ENCODE peak calls at places on chromosomes 3 and 15, in four cellular contexts. D is NCI-H82, L is OCI-M1, T is CMK. A is an unnamed sample.

GRCh38 chr3:139937674-139938279 is 2.8 kb downstream of the CLSTN2 start:
- DNase-seq in D (peak; percentile 68), L (peak; percentile 57), T (no peak), A (peak; percentile 50)

GRCh38 chr15:44082558-44083151 is 112.4 kb downstream of the FRMD5 start:
- DNase-seq in D (no peak), L (no peak), T (no peak), A (peak; percentile 43)

GRCh38 chr3:102715030-102715697 is 280.3 kb downstream of the ZPLD1 start:
- DNase-seq in D (no peak), L (peak; percentile 76), T (no peak), A (no peak)

GRCh38 chr15:64747578-64747977 is 27.8 kb downstream of the RBPMS2 start:
- DNase-seq in D (no peak), L (no peak), T (no peak), A (no peak)

GRCh38 chr3:32630266-32630665 is 54.7 kb upstream of the CNOT10 start:
- DNase-seq in D (no peak), L (no peak), T (no peak), A (no peak)

GRCh38 chr15:83435782-83436181 is 11.4 kb upstream of the SH3GL3 start:
- DNase-seq in D (no peak), L (no peak), T (no peak), A (no peak)

GRCh38 chr3:56862352-56863062 is 60.8 kb upstream of the ARHGEF3 start:
- DNase-seq in D (no peak), L (no peak), T (no peak), A (peak; percentile 10)

GRCh38 chr3:28022916-28023315 is 218.5 kb upstream of the CMC1 start:
- DNase-seq in D (no peak), L (peak; percentile 14), T (no peak), A (no peak)

GRCh38 chr3:196138927-196139680 is 57.2 kb upstream of the TFRC start:
- DNase-seq in D (no peak), L (no peak), T (no peak), A (no peak)

GRCh38 chr15:99014803-99015676 is 7.4 kb upstream of the PGPEP1L start:
- DNase-seq in D (peak; percentile 64), L (peak; percentile 32), T (no peak), A (peak; percentile 67)

GRCh38 chr3:176872771-176873209 is 324.5 kb downstream of the TBL1XR1 start:
- DNase-seq in D (peak; percentile 80), L (peak; percentile 63), T (no peak), A (peak; percentile 63)

GRCh38 chr3:13718000-13718399 is 161.9 kb downstream of the WNT7A start:
- DNase-seq in D (no peak), L (no peak), T (no peak), A (no peak)

GRCh38 chr15:93088200-93088980 is 621 bp downstream of the RGMA start:
- DNase-seq in D (peak; percentile 59), L (no peak), T (no peak), A (peak; percentile 60)

GRCh38 chr3:32280262-32280910 is 41.9 kb downstream of the CMTM8 start:
- DNase-seq in D (no peak), L (no peak), T (no peak), A (no peak)